ENCODE peak calls at places on chromosomes 2 and 18, in seven cellular contexts. U is AML-193; L is activated CD8-positive, alpha-beta T cell treated with anti-CD3 and anti-CD28 coated beads, Interleukin-2, amount 10 ng/mL, durations not matched to agents 7 days and 5 days; I is NCI-H1417; T is germinal center; J is ELR; V is GM04504. F is an unnamed sample.

GRCh38 chr2:207201416-207201815 is 35.7 kb upstream of the KLF7 start:
- DNase-seq in U (no peak), L (no peak), I (no peak), T (no peak), J (no peak), V (no peak), F (no peak)

GRCh38 chr2:60742419-60742818 is 13.6 kb upstream of the PAPOLG start:
- DNase-seq in U (no peak), L (no peak), I (peak; percentile 13), T (no peak), J (no peak), V (no peak), F (no peak)

GRCh38 chr18:40159141-40160017 is 1795.7 kb upstream of the PIK3C3 start:
- DNase-seq in U (peak; percentile 29), L (no peak), I (peak; percentile 58), T (no peak), J (peak; percentile 17), V (peak; percentile 6), F (no peak)

GRCh38 chr2:40274284-40274683 is 177.6 kb downstream of the SLC8A1 start:
- DNase-seq in U (no peak), L (no peak), I (no peak), T (no peak), J (no peak), V (no peak), F (no peak)

GRCh38 chr2:237618449-237618848 is 8.9 kb upstream of the LRRFIP1 start:
- DNase-seq in U (no peak), L (no peak), I (no peak), T (no peak), J (no peak), V (peak; percentile 59), F (no peak)

GRCh38 chr2:235480614-235481013 is 13.2 kb upstream of the AGAP1 start:
- DNase-seq in U (no peak), L (no peak), I (no peak), T (no peak), J (no peak), V (no peak), F (no peak)

GRCh38 chr18:55402731-55403405 is 185.1 kb downstream of the TCF4 start:
- DNase-seq in U (no peak), L (no peak), I (no peak), T (no peak), J (peak; percentile 34), V (no peak), F (no peak)

GRCh38 chr18:31206787-31207381 is 44.2 kb upstream of the DSC1 start:
- DNase-seq in U (peak; percentile 56), L (no peak), I (peak; percentile 81), T (no peak), J (peak; percentile 45), V (no peak), F (peak; percentile 50)

GRCh38 chr2:207473203-207473865 is 56.4 kb upstream of the CREB1 start:
- DNase-seq in U (peak; percentile 72), L (peak; percentile 67), I (peak; percentile 75), T (no peak), J (peak; percentile 89), V (peak; percentile 67), F (peak; percentile 27)

GRCh38 chr2:60331106-60331809 is 222.2 kb downstream of the BCL11A start:
- DNase-seq in U (no peak), L (no peak), I (peak; percentile 27), T (no peak), J (no peak), V (no peak), F (no peak)

GRCh38 chr18:74819433-74820059 is 221.9 kb downstream of the ZNF407 start:
- DNase-seq in U (peak; percentile 38), L (no peak), I (no peak), T (peak; percentile 38), J (peak; percentile 40), V (no peak), F (peak; percentile 13)

GRCh38 chr2:153872311-153873061 is 764 bp downstream of the GALNT13 start:
- DNase-seq in U (no peak), L (no peak), I (peak; percentile 77), T (no peak), J (no peak), V (no peak), F (no peak)

F was measured in GM20000.